ENCODE peak calls at places on chromosomes 16 and 17, in four cellular contexts. One of them, this sample, is unnamed.

GRCh38 chr16:74760007-74760767 is 14.4 kb downstream of the FA2H start:
- DNase-seq in kidney: no peak
- DNase-seq in heart left ventricle: no peak
- DNase-seq in neural crest cell: no peak
- DNase-seq in this sample: peak

GRCh38 chr17:39209317-39210092 is 9.4 kb downstream of the RPL19 start:
- DNase-seq in neural crest cell: no peak
- DNase-seq in heart left ventricle: peak
- DNase-seq in kidney: peak
- DNase-seq in this sample: no peak

GRCh38 chr17:16322636-16323035 is 30.6 kb downstream of the CENPV start:
- DNase-seq in heart left ventricle: no peak
- DNase-seq in neural crest cell: no peak
- DNase-seq in kidney: no peak
- DNase-seq in this sample: no peak

GRCh38 chr17:13626703-13627102 is 25.0 kb upstream of the HS3ST3A1 start:
- DNase-seq in neural crest cell: no peak
- DNase-seq in kidney: no peak
- DNase-seq in heart left ventricle: no peak
- DNase-seq in this sample: no peak

GRCh38 chr16:4752351-4753100 is 14.4 kb downstream of the ZNF500 start:
- DNase-seq in heart left ventricle: no peak
- DNase-seq in kidney: no peak
- DNase-seq in neural crest cell: no peak
- DNase-seq in this sample: no peak

GRCh38 chr17:65449495-65449894 is 112.0 kb downstream of the AXIN2 start:
- DNase-seq in kidney: no peak
- DNase-seq in heart left ventricle: no peak
- DNase-seq in neural crest cell: no peak
- DNase-seq in this sample: no peak

GRCh38 chr17:794876-795275 is 12.7 kb downstream of the MRM3 start:
- DNase-seq in kidney: peak
- DNase-seq in neural crest cell: peak
- DNase-seq in heart left ventricle: peak
- DNase-seq in this sample: no peak

GRCh38 chr16:81620796-81621195 is 158.3 kb upstream of the PLCG2 start:
- DNase-seq in neural crest cell: no peak
- DNase-seq in heart left ventricle: no peak
- DNase-seq in kidney: no peak
- DNase-seq in this sample: no peak

GRCh38 chr16:68037820-68038597 is 14.9 kb downstream of the DUS2 start:
- DNase-seq in heart left ventricle: no peak
- DNase-seq in kidney: no peak
- DNase-seq in neural crest cell: no peak
- DNase-seq in this sample: no peak

GRCh38 chr16:74249281-74249680 is 47.3 kb upstream of the PSMD7 start:
- DNase-seq in heart left ventricle: no peak
- DNase-seq in kidney: no peak
- DNase-seq in neural crest cell: no peak
- DNase-seq in this sample: no peak

GRCh38 chr16:67406111-67406593 is 10.1 kb downstream of the ZDHHC1 start:
- DNase-seq in neural crest cell: no peak
- DNase-seq in kidney: peak
- DNase-seq in heart left ventricle: peak
- DNase-seq in this sample: no peak

GRCh38 chr17:76720211-76720610 is 6.2 kb downstream of the JMJD6 start:
- DNase-seq in heart left ventricle: no peak
- DNase-seq in kidney: no peak
- DNase-seq in neural crest cell: no peak
- DNase-seq in this sample: no peak

GRCh38 chr16:79104567-79104966 is 496.0 kb downstream of the MAF start:
- DNase-seq in heart left ventricle: no peak
- DNase-seq in neural crest cell: no peak
- DNase-seq in kidney: no peak
- DNase-seq in this sample: no peak

GRCh38 chr17:58112970-58113631 is 29.9 kb downstream of the DYNLL2 start:
- DNase-seq in neural crest cell: peak
- DNase-seq in heart left ventricle: peak
- DNase-seq in kidney: peak
- DNase-seq in this sample: no peak

DNA sequence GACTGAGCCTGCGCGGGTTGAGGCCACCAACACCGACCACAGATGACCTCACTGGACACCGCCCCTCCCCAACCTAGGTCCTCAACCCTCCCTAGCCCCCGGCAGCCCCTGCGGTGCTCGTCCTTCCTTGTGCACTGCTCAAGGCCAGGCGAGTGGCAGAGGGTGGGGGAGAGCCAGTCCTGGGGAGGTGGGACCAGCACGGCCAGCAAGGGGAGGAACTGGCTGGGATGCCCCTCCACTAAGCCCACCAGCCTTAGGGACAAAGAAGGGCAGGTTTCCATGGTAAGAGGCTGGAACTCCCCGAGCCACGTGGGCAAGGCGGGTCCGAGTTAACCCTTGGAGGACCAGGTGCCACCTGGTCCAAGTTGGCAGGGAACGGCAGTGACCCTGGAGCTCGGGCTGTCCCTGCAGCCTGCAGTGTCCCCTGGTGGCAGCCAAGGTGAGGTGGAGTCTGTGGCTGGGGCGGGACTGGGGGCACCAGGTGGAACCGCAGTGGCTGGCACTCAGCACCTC is 9.2 kb downstream of the FSCN2 start:
- DNase-seq in heart left ventricle: no peak
- DNase-seq in kidney: no peak
- DNase-seq in neural crest cell: no peak
- DNase-seq in this sample: no peak
- TF ChIP-seq CTCF in heart left ventricle: peak
- TF ChIP-seq CTCF in kidney: peak
- TF ChIP-seq CTCF in neural crest cell: peak
- TF ChIP-seq CTCF in this sample: peak

DNA sequence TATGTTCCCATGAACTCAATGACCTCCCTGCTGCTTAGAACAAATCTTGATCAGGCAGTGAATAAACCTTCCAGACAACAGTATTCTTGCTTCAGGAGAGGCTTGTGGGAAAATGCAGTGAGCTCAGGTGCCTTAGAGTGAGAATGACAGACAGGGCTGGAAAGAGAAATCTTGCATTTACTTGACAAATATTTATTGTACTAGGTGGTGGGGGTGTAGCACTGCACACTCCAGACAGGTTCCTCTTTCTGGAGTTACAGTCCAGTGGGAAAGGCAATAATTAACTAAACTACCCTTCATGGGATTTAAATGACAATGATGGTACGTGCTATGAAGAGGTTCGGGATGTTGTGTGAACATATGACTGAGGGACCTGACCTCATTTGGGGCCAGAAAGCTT is 182.9 kb downstream of the SHISA9 start:
- DNase-seq in neural crest cell: no peak
- DNase-seq in heart left ventricle: no peak
- DNase-seq in kidney: no peak
- DNase-seq in this sample: peak
- TF ChIP-seq CTCF in neural crest cell: no peak
- TF ChIP-seq CTCF in heart left ventricle: no peak
- TF ChIP-seq CTCF in kidney: no peak
- TF ChIP-seq CTCF in this sample: no peak

DNA sequence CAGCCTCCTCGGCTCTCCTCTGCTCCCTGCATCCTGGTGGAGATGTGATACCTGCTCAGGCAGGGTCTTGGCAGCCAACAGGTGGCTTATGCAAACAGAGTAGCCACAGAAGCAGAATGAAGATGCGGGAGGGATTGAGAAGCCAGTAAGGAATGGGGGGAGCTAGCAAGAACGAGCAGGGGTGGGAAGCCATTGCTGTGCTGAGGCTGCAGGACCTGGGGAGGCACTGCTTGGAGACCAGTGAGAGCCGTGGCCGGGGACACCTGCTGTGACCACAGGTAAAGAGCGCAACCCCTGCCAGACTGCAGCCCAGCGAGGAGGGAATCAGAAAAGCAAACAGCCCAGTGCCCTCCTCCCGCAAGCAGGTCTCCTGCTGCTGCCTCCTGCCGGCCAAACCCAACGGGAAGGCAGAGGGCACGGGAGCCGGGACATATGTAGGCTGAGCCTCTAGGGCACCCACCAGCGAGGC is 14.7 kb downstream of the AIPL1 start:
- DNase-seq in kidney: no peak
- DNase-seq in neural crest cell: peak
- DNase-seq in heart left ventricle: no peak
- DNase-seq in this sample: no peak
- TF ChIP-seq CTCF in kidney: peak
- TF ChIP-seq CTCF in neural crest cell: peak
- TF ChIP-seq CTCF in heart left ventricle: peak
- TF ChIP-seq CTCF in this sample: peak

DNA sequence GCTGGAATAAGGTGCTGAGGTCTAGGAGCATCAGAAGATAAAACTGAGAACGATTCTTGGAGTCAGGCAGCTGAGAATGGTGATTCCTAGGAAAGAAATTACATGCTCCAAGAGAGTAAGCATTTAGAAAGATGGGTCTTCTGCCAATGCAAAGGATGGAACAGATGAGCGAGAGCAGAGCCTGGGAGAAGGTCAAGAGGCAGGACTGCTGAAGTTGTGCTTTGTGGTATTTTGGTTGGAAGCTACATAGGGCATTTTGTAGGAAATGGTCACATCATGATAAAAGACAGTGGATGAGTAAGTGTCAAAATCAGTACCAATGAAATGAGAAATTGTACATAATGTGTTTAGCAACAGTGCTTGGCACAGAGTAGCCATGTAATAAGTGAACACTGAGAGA is 1.4 kb upstream of the CRYM start:
- DNase-seq in neural crest cell: no peak
- DNase-seq in kidney: no peak
- DNase-seq in heart left ventricle: no peak
- DNase-seq in this sample: no peak
- TF ChIP-seq CTCF in neural crest cell: no peak
- TF ChIP-seq CTCF in kidney: no peak
- TF ChIP-seq CTCF in heart left ventricle: no peak
- TF ChIP-seq CTCF in this sample: no peak

DNA sequence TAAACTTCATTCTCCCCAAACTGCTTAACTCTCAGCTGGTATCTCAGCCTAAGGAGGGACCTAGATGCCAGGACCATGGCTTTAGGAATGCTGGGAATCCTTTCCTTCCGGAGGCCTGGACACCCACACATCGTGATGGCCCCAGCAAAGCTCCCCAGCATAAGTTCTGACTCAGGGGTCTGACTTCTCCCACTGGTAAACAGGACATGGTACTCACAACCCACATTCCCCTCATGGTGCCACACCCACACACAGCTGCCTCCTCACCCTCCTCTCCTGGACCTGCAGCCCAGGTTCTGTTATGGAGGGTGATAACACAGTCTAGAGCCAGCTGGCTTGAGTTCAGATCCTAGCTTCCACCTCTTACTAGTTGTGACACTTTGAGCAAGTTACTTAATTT is 710 bp upstream of the RNF227 start:
- DNase-seq in kidney: no peak
- DNase-seq in heart left ventricle: no peak
- DNase-seq in neural crest cell: no peak
- DNase-seq in this sample: no peak
- TF ChIP-seq CTCF in kidney: no peak
- TF ChIP-seq CTCF in heart left ventricle: no peak
- TF ChIP-seq CTCF in neural crest cell: no peak
- TF ChIP-seq CTCF in this sample: no peak

DNA sequence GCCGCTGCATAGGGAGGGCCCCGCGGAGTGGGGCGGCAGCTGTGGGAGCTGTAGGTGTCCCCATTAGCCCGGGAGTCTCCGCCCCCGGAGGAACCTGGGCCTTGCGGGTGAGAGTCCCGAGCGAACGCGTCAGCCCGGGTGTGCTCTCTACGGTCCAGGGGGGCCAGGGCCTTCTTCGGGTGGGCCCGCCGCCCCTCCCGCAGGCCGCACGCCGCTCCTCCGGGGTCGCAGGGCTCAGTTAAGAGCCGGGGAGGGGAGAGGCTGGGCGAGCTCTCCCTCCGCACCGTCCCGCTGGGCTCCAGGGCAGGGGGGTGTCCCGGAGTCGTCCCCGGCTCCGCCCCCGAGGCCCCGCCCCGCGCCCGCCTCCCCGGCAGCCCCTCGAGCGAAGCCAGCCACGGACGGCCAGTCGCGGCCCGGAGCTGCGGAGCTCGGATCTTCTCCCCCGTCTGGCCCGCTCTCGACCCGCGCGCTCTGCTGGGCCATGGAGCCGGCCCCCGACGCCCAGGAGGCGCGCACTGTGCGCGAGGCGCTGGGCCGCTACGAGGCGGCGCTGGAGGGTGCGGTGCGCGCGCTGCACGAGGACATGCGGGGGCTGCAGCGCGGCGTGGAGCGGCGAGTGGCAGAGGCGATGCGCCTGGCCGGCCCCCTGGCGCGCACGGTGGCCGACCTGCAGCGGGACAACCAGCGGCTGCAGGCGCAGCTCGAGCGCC is at the start of gene SMTNL2:
- DNase-seq in neural crest cell: peak
- DNase-seq in heart left ventricle: peak
- DNase-seq in kidney: peak
- DNase-seq in this sample: no peak
- TF ChIP-seq CTCF in neural crest cell: peak
- TF ChIP-seq CTCF in heart left ventricle: peak
- TF ChIP-seq CTCF in kidney: no peak
- TF ChIP-seq CTCF in this sample: no peak

DNA sequence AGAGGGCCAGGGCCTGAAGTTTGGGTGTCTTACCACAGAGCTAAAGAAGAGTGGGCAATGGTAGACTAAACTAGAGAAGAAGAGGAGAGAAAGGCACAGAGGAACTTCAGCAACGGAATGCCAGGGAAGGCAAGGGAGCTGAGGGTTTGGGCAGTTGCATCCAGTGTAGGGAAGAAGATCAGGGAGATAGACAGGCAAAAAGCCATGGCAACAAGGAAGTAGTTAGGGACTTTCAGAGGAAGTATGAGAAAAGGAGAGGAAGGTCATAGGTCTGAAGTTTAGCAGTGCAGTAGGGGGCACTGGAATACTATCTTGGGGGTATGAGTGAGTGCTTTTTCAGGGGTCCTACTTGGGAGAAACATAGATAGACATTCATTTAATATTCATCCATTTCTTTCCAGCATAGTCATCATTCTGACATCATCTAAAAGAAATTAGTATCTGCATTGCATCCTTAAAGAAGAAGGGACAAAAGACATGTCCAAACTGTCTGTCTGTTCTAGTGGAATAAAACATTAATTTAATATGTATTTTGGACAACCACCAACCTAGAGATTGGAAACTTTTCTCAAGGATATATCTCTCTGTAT is 2.2 kb upstream of the NF1 start:
- DNase-seq in heart left ventricle: no peak
- DNase-seq in kidney: no peak
- DNase-seq in neural crest cell: no peak
- DNase-seq in this sample: no peak
- TF ChIP-seq CTCF in heart left ventricle: no peak
- TF ChIP-seq CTCF in kidney: no peak
- TF ChIP-seq CTCF in neural crest cell: no peak
- TF ChIP-seq CTCF in this sample: no peak

GRCh38 chr17:60163108-60163784 is 13.5 kb downstream of the CA4 start:
- DNase-seq in heart left ventricle: no peak
- DNase-seq in kidney: no peak
- DNase-seq in neural crest cell: no peak
- DNase-seq in this sample: no peak
- TF ChIP-seq CTCF in heart left ventricle: peak
- TF ChIP-seq CTCF in kidney: no peak
- TF ChIP-seq CTCF in neural crest cell: no peak
- TF ChIP-seq CTCF in this sample: no peak

DNA sequence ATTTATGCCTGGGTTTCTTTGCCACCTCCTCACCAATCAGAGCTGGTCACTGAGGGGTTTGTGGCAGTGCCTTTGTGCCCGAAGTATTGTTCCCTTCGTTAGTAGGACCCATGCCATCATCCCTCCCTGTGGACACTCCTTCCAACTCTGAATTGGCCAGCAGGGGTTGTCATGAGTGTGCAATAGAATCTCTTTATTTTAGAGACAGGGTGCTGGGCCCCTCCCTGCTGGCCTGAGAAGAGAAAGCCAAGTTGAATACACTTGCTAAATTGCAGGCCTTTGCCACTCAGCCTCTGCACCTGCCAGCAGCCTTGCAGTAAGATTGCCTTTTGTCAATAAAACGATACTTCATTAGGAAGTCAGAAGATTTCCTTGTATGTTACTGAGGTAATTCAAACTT is 40.7 kb upstream of the SLC12A3 start:
- DNase-seq in heart left ventricle: peak
- DNase-seq in kidney: no peak
- DNase-seq in neural crest cell: peak
- DNase-seq in this sample: no peak
- TF ChIP-seq CTCF in heart left ventricle: no peak
- TF ChIP-seq CTCF in kidney: peak
- TF ChIP-seq CTCF in neural crest cell: peak
- TF ChIP-seq CTCF in this sample: peak